ENCODE peak calls at places on chromosomes 1 and 21, in five cellular contexts. W is pancreas, E is fibroblast of mammary gland, K is lung, F is fibroblast of villous mesenchyme. L is an unnamed sample.

GRCh38 chr21:17679002-17679600 is 66.4 kb upstream of the BTG3 start:
- DNase-seq in W (no peak), E (peak; percentile 76), K (no peak), F (peak; percentile 69), L (peak; percentile 75)

GRCh38 chr21:32569261-32570230 is 15.8 kb downstream of the TCP10L start:
- DNase-seq in W (peak; percentile 82), E (peak; percentile 79), K (peak; percentile 69), F (peak; percentile 86), L (peak; percentile 79)

GRCh38 chr1:147177611-147178370 is 5.5 kb upstream of the PRKAB2 start:
- DNase-seq in W (peak; percentile 56), E (peak; percentile 83), K (no peak), F (peak; percentile 73), L (peak; percentile 72)

GRCh38 chr1:156805766-156806511 is 10.7 kb downstream of the SH2D2A start:
- DNase-seq in W (no peak), E (peak; percentile 96), K (no peak), F (peak; percentile 98), L (peak; percentile 73)

GRCh38 chr1:110208916-110209650 is 1.0 kb upstream of the KCNC4 start:
- DNase-seq in W (no peak), E (no peak), K (no peak), F (no peak), L (no peak)

GRCh38 chr1:173002891-173003582 is 47.7 kb downstream of the TNFSF18 start:
- DNase-seq in W (no peak), E (peak; percentile 96), K (no peak), F (peak; percentile 82), L (peak; percentile 72)

GRCh38 chr1:9294910-9295636 is 2.4 kb downstream of the SPSB1 start:
- DNase-seq in W (no peak), E (peak; percentile 79), K (no peak), F (peak; percentile 85), L (peak; percentile 73)

GRCh38 chr1:216765346-216766300 is 42.4 kb upstream of the ESRRG start:
- DNase-seq in W (no peak), E (no peak), K (no peak), F (no peak), L (no peak)

GRCh38 chr1:10678395-10678794 is 118.1 kb downstream of the CASZ1 start:
- DNase-seq in W (no peak), E (no peak), K (no peak), F (no peak), L (no peak)

GRCh38 chr1:10677508-10678364 is 118.7 kb downstream of the CASZ1 start:
- DNase-seq in W (no peak), E (no peak), K (no peak), F (no peak), L (no peak)

GRCh38 chr1:10680487-10680886 is 116.0 kb downstream of the CASZ1 start:
- DNase-seq in W (no peak), E (no peak), K (peak; percentile 57), F (no peak), L (no peak)

GRCh38 chr1:10679521-10680220 is 116.8 kb downstream of the CASZ1 start:
- DNase-seq in W (no peak), E (peak; percentile 26), K (peak; percentile 49), F (peak; percentile 72), L (peak; percentile 70)

DNA sequence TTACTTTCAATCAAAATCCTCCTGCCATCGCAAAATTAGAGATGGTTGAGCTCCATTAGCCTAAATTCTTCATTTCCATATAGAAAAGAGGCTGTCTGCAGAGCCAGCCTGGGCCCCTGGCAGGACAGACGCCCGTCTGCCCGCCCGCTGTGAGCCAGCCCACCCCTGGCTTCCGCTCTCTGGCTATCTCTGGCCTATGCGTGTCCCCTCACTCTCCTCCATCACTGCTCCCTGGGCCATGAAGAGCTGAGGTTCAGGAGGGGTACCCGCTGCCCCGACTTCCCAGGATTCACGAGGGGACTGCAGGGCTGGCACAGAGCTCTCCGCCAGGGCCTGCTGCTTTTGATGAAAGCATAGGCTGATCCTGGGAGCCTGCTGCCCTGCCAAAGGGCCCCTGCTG is 117.6 kb downstream of the CASZ1 start:
- DNase-seq in W (no peak), E (no peak), K (no peak), F (no peak), L (no peak)
- H3K4me3 ChIP-seq in W (no peak overlapping the region), E (no peak overlapping the region), K (no peak overlapping the region), F (no peak overlapping the region), L (no peak overlapping the region)

GRCh38 chr1:11982010-11982392 is 1.8 kb downstream of the MFN2 start:
- DNase-seq in W (no peak), E (peak; percentile 42), K (no peak), F (peak; percentile 26), L (no peak)
- TF ChIP-seq CTCF in W (no peak), E (peak; percentile 37), K (no peak), F (peak; percentile 41), L (peak; percentile 37)

DNA sequence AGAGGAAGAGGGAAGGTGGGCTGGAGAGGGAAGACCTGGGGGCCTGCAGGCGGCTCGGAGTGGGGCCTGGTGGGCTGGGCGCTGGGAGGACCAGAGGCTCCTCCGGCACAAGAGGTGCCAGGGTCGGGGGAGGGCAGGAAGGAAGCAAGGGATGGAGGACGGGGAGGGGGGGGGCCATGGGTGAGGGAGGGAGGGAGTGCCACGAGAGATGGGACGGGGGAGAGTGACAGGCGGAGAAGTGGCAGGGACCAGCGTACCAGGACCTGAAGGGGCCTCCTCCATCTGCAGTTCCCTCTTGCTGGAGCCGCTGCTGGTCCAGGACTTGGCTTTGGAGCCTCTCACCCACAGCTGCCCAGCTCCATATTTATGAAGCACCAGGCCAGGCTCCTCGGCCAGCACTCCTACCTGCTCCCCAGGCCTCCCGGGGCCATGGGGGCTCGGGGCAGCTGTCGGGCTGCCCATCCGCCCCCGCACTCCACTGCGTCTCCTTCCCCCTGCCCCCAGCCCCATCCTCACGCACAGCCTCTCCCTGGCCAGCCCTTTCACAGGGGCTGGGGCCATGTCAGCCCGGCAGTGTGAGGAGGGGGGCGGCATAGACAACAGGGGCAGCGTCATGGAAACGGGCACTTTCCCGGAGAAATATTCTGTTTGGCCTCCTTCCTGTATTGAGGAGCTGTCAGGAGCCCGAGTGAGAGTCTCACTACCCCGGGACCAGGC is 87.5 kb downstream of the CASZ1 start:
- DNase-seq in W (no peak), E (no peak), K (no peak), F (no peak), L (no peak)
- H3K4me3 ChIP-seq in W (no peak overlapping the region), E (no peak overlapping the region), K (no peak overlapping the region), F (no peak overlapping the region), L (no peak overlapping the region)

GRCh38 chr1:210200090-210200736 is 32.4 kb upstream of the SERTAD4 start:
- DNase-seq in W (no peak), E (no peak), K (no peak), F (no peak), L (no peak)
- TF ChIP-seq CTCF in W (no peak), E (no peak), K (no peak), F (no peak), L (no peak)

L was measured in astrocyte of the spinal cord.